ENCODE peak calls at places on chromosomes 7 and 10, in nine cellular contexts. One of them, this sample, is unnamed. For H3K36me3, the result is how much of the 10 kb centered on the place peaks cover.

GRCh38 chr7:118948508-118948907 is 724.0 kb downstream of the ANKRD7 start:
- DNase-seq in left ventricle myocardium inferior: no peak
- DNase-seq in astrocyte: no peak
- DNase-seq in OCI-LY7: no peak
- DNase-seq in body of pancreas: no peak
- DNase-seq in IMR-90: no peak
- DNase-seq in transverse colon: no peak
- DNase-seq in GM23338: no peak
- DNase-seq in neuronal stem cell: no peak
- DNase-seq in this sample: no peak

GRCh38 chr7:91164948-91165845 is 99.0 kb upstream of the FZD1 start:
- DNase-seq in astrocyte: peak
- DNase-seq in body of pancreas: no peak
- DNase-seq in transverse colon: no peak
- DNase-seq in neuronal stem cell: no peak
- DNase-seq in left ventricle myocardium inferior: no peak
- DNase-seq in IMR-90: peak
- DNase-seq in GM23338: no peak
- DNase-seq in OCI-LY7: peak
- DNase-seq in this sample: no peak

GRCh38 chr7:100488333-100489095 is 4.8 kb downstream of the NYAP1 start:
- DNase-seq in neuronal stem cell: no peak
- DNase-seq in IMR-90: no peak
- DNase-seq in body of pancreas: no peak
- DNase-seq in left ventricle myocardium inferior: no peak
- DNase-seq in transverse colon: no peak
- DNase-seq in GM23338: no peak
- DNase-seq in astrocyte: no peak
- DNase-seq in OCI-LY7: no peak
- DNase-seq in this sample: no peak

GRCh38 chr7:99631311-99632109 is 14.8 kb downstream of the ZSCAN25 start:
- DNase-seq in OCI-LY7: peak
- DNase-seq in left ventricle myocardium inferior: peak
- DNase-seq in body of pancreas: peak
- DNase-seq in transverse colon: no peak
- DNase-seq in IMR-90: peak
- DNase-seq in GM23338: peak
- DNase-seq in astrocyte: no peak
- DNase-seq in neuronal stem cell: no peak
- DNase-seq in this sample: no peak

GRCh38 chr7:15011289-15011688 is 108.7 kb upstream of the DGKB start:
- DNase-seq in OCI-LY7: no peak
- DNase-seq in astrocyte: no peak
- DNase-seq in body of pancreas: no peak
- DNase-seq in transverse colon: no peak
- DNase-seq in IMR-90: no peak
- DNase-seq in left ventricle myocardium inferior: no peak
- DNase-seq in neuronal stem cell: no peak
- DNase-seq in GM23338: peak
- DNase-seq in this sample: no peak

GRCh38 chr7:106345421-106346166 is 60.8 kb upstream of the NAMPT start:
- DNase-seq in body of pancreas: no peak
- DNase-seq in neuronal stem cell: no peak
- DNase-seq in IMR-90: peak
- DNase-seq in left ventricle myocardium inferior: no peak
- DNase-seq in GM23338: no peak
- DNase-seq in OCI-LY7: no peak
- DNase-seq in transverse colon: no peak
- DNase-seq in astrocyte: peak
- DNase-seq in this sample: no peak

GRCh38 chr7:83921798-83922607 is 272.6 kb downstream of the SEMA3A start:
- DNase-seq in body of pancreas: no peak
- DNase-seq in left ventricle myocardium inferior: no peak
- DNase-seq in OCI-LY7: no peak
- DNase-seq in astrocyte: peak
- DNase-seq in transverse colon: no peak
- DNase-seq in GM23338: peak
- DNase-seq in neuronal stem cell: no peak
- DNase-seq in IMR-90: peak
- DNase-seq in this sample: no peak

GRCh38 chr10:43294241-43294658 is 27.4 kb upstream of the RASGEF1A start:
- DNase-seq in OCI-LY7: no peak
- DNase-seq in astrocyte: no peak
- DNase-seq in IMR-90: no peak
- DNase-seq in GM23338: no peak
- DNase-seq in transverse colon: no peak
- DNase-seq in body of pancreas: no peak
- DNase-seq in left ventricle myocardium inferior: no peak
- DNase-seq in neuronal stem cell: no peak
- DNase-seq in this sample: no peak

GRCh38 chr7:123718773-123719480 is 29.9 kb downstream of the WASL start:
- DNase-seq in neuronal stem cell: no peak
- DNase-seq in astrocyte: no peak
- DNase-seq in IMR-90: no peak
- DNase-seq in GM23338: no peak
- DNase-seq in body of pancreas: no peak
- DNase-seq in transverse colon: no peak
- DNase-seq in left ventricle myocardium inferior: no peak
- DNase-seq in OCI-LY7: no peak
- DNase-seq in this sample: no peak

GRCh38 chr7:95684505-95684904 is 87.8 kb upstream of the DYNC1I1 start:
- DNase-seq in body of pancreas: no peak
- DNase-seq in OCI-LY7: no peak
- DNase-seq in left ventricle myocardium inferior: no peak
- DNase-seq in neuronal stem cell: no peak
- DNase-seq in GM23338: no peak
- DNase-seq in astrocyte: no peak
- DNase-seq in IMR-90: no peak
- DNase-seq in transverse colon: no peak
- DNase-seq in this sample: no peak

GRCh38 chr7:148108381-148108780 is 482.2 kb upstream of the C7orf33 start:
- DNase-seq in GM23338: no peak
- DNase-seq in left ventricle myocardium inferior: no peak
- DNase-seq in body of pancreas: no peak
- DNase-seq in neuronal stem cell: no peak
- DNase-seq in OCI-LY7: no peak
- DNase-seq in astrocyte: no peak
- DNase-seq in transverse colon: no peak
- DNase-seq in IMR-90: no peak
- DNase-seq in this sample: no peak

GRCh38 chr7:42858570-42858969 is 53.3 kb downstream of the C7orf25 start:
- DNase-seq in neuronal stem cell: no peak
- DNase-seq in body of pancreas: no peak
- DNase-seq in astrocyte: peak
- DNase-seq in OCI-LY7: no peak
- DNase-seq in transverse colon: no peak
- DNase-seq in left ventricle myocardium inferior: no peak
- DNase-seq in GM23338: no peak
- DNase-seq in IMR-90: peak
- DNase-seq in this sample: no peak

GRCh38 chr10:77073066-77073960 is 564.3 kb downstream of the KCNMA1 start:
- DNase-seq in GM23338: no peak
- DNase-seq in astrocyte: no peak
- DNase-seq in neuronal stem cell: no peak
- DNase-seq in OCI-LY7: no peak
- DNase-seq in left ventricle myocardium inferior: peak
- DNase-seq in IMR-90: peak
- DNase-seq in body of pancreas: peak
- DNase-seq in transverse colon: peak
- DNase-seq in this sample: no peak

GRCh38 chr10:22568928-22569327 is 145.4 kb downstream of the PIP4K2A start:
- DNase-seq in IMR-90: no peak
- DNase-seq in neuronal stem cell: no peak
- DNase-seq in OCI-LY7: no peak
- DNase-seq in GM23338: no peak
- DNase-seq in astrocyte: no peak
- DNase-seq in left ventricle myocardium inferior: no peak
- DNase-seq in body of pancreas: no peak
- DNase-seq in transverse colon: no peak
- DNase-seq in this sample: no peak

GRCh38 chr7:97006146-97006950 is 995 bp downstream of the DLX6 start:
- DNase-seq in GM23338: peak
- DNase-seq in transverse colon: no peak
- DNase-seq in body of pancreas: peak
- DNase-seq in OCI-LY7: no peak
- DNase-seq in neuronal stem cell: peak
- DNase-seq in left ventricle myocardium inferior: no peak
- DNase-seq in IMR-90: peak
- DNase-seq in astrocyte: peak
- DNase-seq in this sample: no peak

GRCh38 chr7:20403356-20403755 is 72.7 kb downstream of the ITGB8 start:
- DNase-seq in IMR-90: no peak
- DNase-seq in body of pancreas: peak
- DNase-seq in transverse colon: no peak
- DNase-seq in GM23338: no peak
- DNase-seq in astrocyte: no peak
- DNase-seq in left ventricle myocardium inferior: peak
- DNase-seq in neuronal stem cell: no peak
- DNase-seq in OCI-LY7: no peak
- DNase-seq in this sample: no peak

DNA sequence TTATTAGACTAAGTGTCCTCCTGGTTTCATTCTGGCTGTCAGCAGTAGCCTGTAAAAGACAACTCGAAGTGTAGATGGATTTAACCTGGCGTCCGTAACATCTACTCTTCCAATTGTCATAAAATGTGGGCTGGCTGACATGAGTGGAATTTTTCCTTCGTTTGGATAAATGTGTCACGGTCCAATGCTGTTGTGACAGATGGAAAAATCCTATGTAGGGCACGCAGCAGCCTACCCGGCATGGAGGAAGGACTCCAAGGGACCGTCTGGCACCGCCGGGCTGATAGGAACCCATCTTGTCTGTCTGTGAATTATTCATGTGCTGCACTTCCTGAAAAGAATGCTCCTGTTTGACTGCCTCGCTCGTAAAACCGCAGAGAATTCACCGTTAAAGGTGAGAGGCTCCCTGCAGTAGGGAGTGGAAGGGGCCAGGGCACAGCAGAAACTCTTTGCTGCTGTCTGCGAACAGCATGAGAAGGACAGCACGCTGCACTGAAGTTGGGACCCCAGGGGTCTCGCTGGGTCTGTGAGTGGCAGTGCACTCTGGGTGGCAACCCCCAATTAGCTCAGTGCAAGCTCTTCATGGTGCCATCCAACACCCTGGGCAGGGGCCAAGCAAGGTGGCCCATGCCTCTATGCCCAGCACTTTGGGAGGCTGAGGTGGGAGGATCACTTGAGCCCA is 1.6 kb upstream of the ORAI2 start:
- DNase-seq in OCI-LY7: peak
- DNase-seq in GM23338: no peak
- DNase-seq in left ventricle myocardium inferior: no peak
- DNase-seq in transverse colon: peak
- DNase-seq in astrocyte: no peak
- DNase-seq in neuronal stem cell: no peak
- DNase-seq in body of pancreas: no peak
- DNase-seq in IMR-90: no peak
- DNase-seq in this sample: no peak
- H3K27ac ChIP-seq in OCI-LY7: peak
- H3K27ac ChIP-seq in GM23338: peak
- H3K27ac ChIP-seq in left ventricle myocardium inferior: no peak
- H3K27ac ChIP-seq in transverse colon: peak
- H3K27ac ChIP-seq in astrocyte: no peak
- H3K27ac ChIP-seq in neuronal stem cell: no peak
- H3K27ac ChIP-seq in body of pancreas: no peak
- H3K27ac ChIP-seq in IMR-90: no peak
- H3K27ac ChIP-seq in this sample: peak

GRCh38 chr7:131467788-131468187 is 88.6 kb downstream of the PODXL start:
- DNase-seq in body of pancreas: no peak
- DNase-seq in IMR-90: no peak
- DNase-seq in GM23338: no peak
- DNase-seq in transverse colon: no peak
- DNase-seq in astrocyte: no peak
- DNase-seq in OCI-LY7: no peak
- DNase-seq in neuronal stem cell: no peak
- DNase-seq in left ventricle myocardium inferior: no peak
- DNase-seq in this sample: no peak

GRCh38 chr7:131466735-131467365 is 89.6 kb downstream of the PODXL start:
- DNase-seq in astrocyte: no peak
- DNase-seq in GM23338: no peak
- DNase-seq in OCI-LY7: no peak
- DNase-seq in neuronal stem cell: no peak
- DNase-seq in body of pancreas: no peak
- DNase-seq in IMR-90: no peak
- DNase-seq in left ventricle myocardium inferior: no peak
- DNase-seq in transverse colon: no peak
- DNase-seq in this sample: no peak

GRCh38 chr7:131459256-131459655 is 97.2 kb downstream of the PODXL start:
- DNase-seq in transverse colon: no peak
- DNase-seq in astrocyte: peak
- DNase-seq in OCI-LY7: no peak
- DNase-seq in GM23338: no peak
- DNase-seq in left ventricle myocardium inferior: no peak
- DNase-seq in body of pancreas: no peak
- DNase-seq in IMR-90: peak
- DNase-seq in neuronal stem cell: no peak
- DNase-seq in this sample: no peak

DNA sequence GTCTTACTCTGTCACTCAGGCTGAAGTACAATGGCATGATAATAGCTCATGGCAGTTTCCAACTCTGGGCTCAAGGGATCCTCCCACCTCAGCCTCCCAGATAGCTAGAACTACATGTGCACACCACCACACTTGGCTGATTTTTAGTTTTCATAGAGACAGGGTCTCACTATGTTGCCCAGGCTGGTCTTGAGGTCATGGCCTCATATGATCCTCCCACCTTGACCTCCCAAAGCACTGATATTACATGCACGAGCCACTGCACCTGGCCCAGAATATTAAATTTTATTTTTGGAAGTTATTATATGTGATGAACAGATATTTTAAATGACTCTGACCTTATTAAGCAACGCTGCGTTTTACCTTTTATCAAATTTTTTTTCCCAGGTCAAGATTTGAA is 94.4 kb downstream of the PODXL start:
- DNase-seq in astrocyte: no peak
- DNase-seq in left ventricle myocardium inferior: no peak
- DNase-seq in neuronal stem cell: no peak
- DNase-seq in transverse colon: no peak
- DNase-seq in OCI-LY7: no peak
- DNase-seq in body of pancreas: no peak
- DNase-seq in GM23338: no peak
- DNase-seq in IMR-90: no peak
- DNase-seq in this sample: no peak
- H3K36me3 ChIP-seq in astrocyte: under half
- H3K36me3 ChIP-seq in left ventricle myocardium inferior: under half
- H3K36me3 ChIP-seq in neuronal stem cell: under half
- H3K36me3 ChIP-seq in transverse colon: under half
- H3K36me3 ChIP-seq in OCI-LY7: under half
- H3K36me3 ChIP-seq in body of pancreas: under half
- H3K36me3 ChIP-seq in GM23338: under half
- H3K36me3 ChIP-seq in IMR-90: under half
- H3K36me3 ChIP-seq in this sample: under half

GRCh38 chr7:132203021-132203420 is 373.2 kb downstream of the PLXNA4 start:
- DNase-seq in OCI-LY7: no peak
- DNase-seq in left ventricle myocardium inferior: no peak
- DNase-seq in body of pancreas: no peak
- DNase-seq in IMR-90: no peak
- DNase-seq in transverse colon: no peak
- DNase-seq in astrocyte: no peak
- DNase-seq in GM23338: no peak
- DNase-seq in neuronal stem cell: no peak
- DNase-seq in this sample: no peak
- H3K27ac ChIP-seq in OCI-LY7: no peak
- H3K27ac ChIP-seq in left ventricle myocardium inferior: peak
- H3K27ac ChIP-seq in body of pancreas: no peak
- H3K27ac ChIP-seq in IMR-90: no peak
- H3K27ac ChIP-seq in transverse colon: no peak
- H3K27ac ChIP-seq in astrocyte: no peak
- H3K27ac ChIP-seq in GM23338: no peak
- H3K27ac ChIP-seq in neuronal stem cell: no peak
- H3K27ac ChIP-seq in this sample: no peak

GRCh38 chr10:96619803-96620773 is 33.3 kb upstream of the TM9SF3 start:
- DNase-seq in left ventricle myocardium inferior: no peak
- DNase-seq in OCI-LY7: no peak
- DNase-seq in astrocyte: no peak
- DNase-seq in body of pancreas: no peak
- DNase-seq in GM23338: no peak
- DNase-seq in IMR-90: peak
- DNase-seq in neuronal stem cell: no peak
- DNase-seq in transverse colon: no peak
- DNase-seq in this sample: no peak
- H3K36me3 ChIP-seq in left ventricle myocardium inferior: under half
- H3K36me3 ChIP-seq in OCI-LY7: half or more
- H3K36me3 ChIP-seq in astrocyte: under half
- H3K36me3 ChIP-seq in body of pancreas: under half
- H3K36me3 ChIP-seq in GM23338: under half
- H3K36me3 ChIP-seq in IMR-90: under half
- H3K36me3 ChIP-seq in neuronal stem cell: under half
- H3K36me3 ChIP-seq in transverse colon: under half
- H3K36me3 ChIP-seq in this sample: under half

This sample was measured in Panc1.